ENCODE peak calls at places on chromosomes 4 and X, in four cellular contexts. I, J, L and G are unnamed samples.

GRCh38 chr4:1177274-1178141 is 5.1 kb upstream of the SPON2 start:
- DNase-seq in I (no peak), J (no peak), L (no peak), G (no peak)

GRCh38 chrX:24934279-24934678 is 81.5 kb downstream of the ARX start:
- DNase-seq in I (no peak), J (no peak), L (no peak), G (no peak)

GRCh38 chr4:174133525-174133924 is 149.9 kb downstream of the FBXO8 start:
- DNase-seq in I (no peak), J (no peak), L (no peak), G (no peak)

GRCh38 chrX:66030505-66031317 is 9.2 kb downstream of the VSIG4 start:
- DNase-seq in I (peak; percentile 61), J (no peak), L (peak; percentile 52), G (peak; percentile 11)

GRCh38 chr4:148986951-148987350 is 544.7 kb upstream of the NR3C2 start:
- DNase-seq in I (no peak), J (no peak), L (no peak), G (no peak)

GRCh38 chr4:153064571-153064970 is 128.4 kb downstream of the FHDC1 start:
- DNase-seq in I (no peak), J (no peak), L (no peak), G (no peak)

GRCh38 chr4:156763511-156763910 is 208.1 kb downstream of the PDGFC start:
- DNase-seq in I (no peak), J (no peak), L (no peak), G (no peak)

GRCh38 chr4:98929341-98930267 is 671 bp upstream of the EIF4E start:
- DNase-seq in I (peak; percentile 67), J (peak; percentile 72), L (peak; percentile 76), G (peak; percentile 59)

GRCh38 chr4:172772781-172773180 is 395.8 kb upstream of the GALNT7 start:
- DNase-seq in I (no peak), J (no peak), L (no peak), G (no peak)